ENCODE peak calls at places on chromosomes 11 and 22, in seven cellular contexts. W is tibial artery, D is uterus, L is thoracic aorta, I is heart left ventricle, T is stomach, Y is prostate gland. R is an unnamed sample.

GRCh38 chr22:23204541-23205157 is 24.3 kb downstream of the BCR start:
- DNase-seq in T (peak; percentile 77), L (no peak), W (peak; percentile 82), Y (no peak), D (peak; percentile 76), I (peak; percentile 93), R (peak; percentile 98)

GRCh38 chr22:31829505-31829904 is 75.7 kb downstream of the DEPDC5 start:
- DNase-seq in T (no peak), Y (no peak), W (no peak), I (peak; percentile 40), L (no peak), D (no peak), R (no peak)

GRCh38 chr22:33575041-33575440 is 345.2 kb downstream of the LARGE1 start:
- DNase-seq in L (no peak), Y (no peak), W (no peak), D (no peak), I (no peak), T (no peak), R (no peak)

GRCh38 chr11:15507592-15507991 is 392.9 kb downstream of the INSC start:
- DNase-seq in L (no peak), I (no peak), T (peak; percentile 49), W (no peak), D (no peak), Y (peak; percentile 70), R (no peak)

GRCh38 chr11:93655047-93655446 is 6.4 kb upstream of the CEP295 start:
- DNase-seq in W (no peak), Y (no peak), T (no peak), I (no peak), D (no peak), L (no peak), R (no peak)

GRCh38 chr11:131737357-131737756 is 366.9 kb downstream of the NTM start:
- DNase-seq in I (no peak), T (no peak), W (no peak), Y (no peak), D (no peak), L (no peak), R (no peak)

GRCh38 chr11:130068986-130069683 is 559 bp upstream of the APLP2 start:
- DNase-seq in T (peak; percentile 47), D (peak; percentile 90), L (peak; percentile 11), Y (peak; percentile 71), W (peak; percentile 94), I (peak; percentile 81), R (peak; percentile 72)

GRCh38 chr11:95147364-95147905 is 57.8 kb downstream of the ENDOD1 start:
- DNase-seq in I (peak; percentile 33), W (no peak), D (peak; percentile 49), L (no peak), Y (no peak), T (no peak), R (no peak)

GRCh38 chr11:38182126-38182907 is 1584.3 kb upstream of the RAG2 start:
- DNase-seq in L (no peak), W (no peak), D (no peak), I (no peak), Y (no peak), T (no peak), R (no peak)

GRCh38 chr11:23310276-23310675 is 450.0 kb upstream of the CCDC179 start:
- DNase-seq in D (no peak), T (no peak), Y (no peak), I (no peak), L (no peak), W (no peak), R (no peak)

GRCh38 chr11:73521621-73522020 is 76.3 kb downstream of the FAM168A start:
- DNase-seq in W (no peak), L (no peak), I (no peak), T (no peak), Y (no peak), D (no peak), R (no peak)

GRCh38 chr11:132519226-132519860 is 1013.0 kb downstream of the OPCML start:
- DNase-seq in D (no peak), W (no peak), I (no peak), L (no peak), T (no peak), Y (no peak), R (no peak)

GRCh38 chr11:85182437-85183109 is 444.6 kb downstream of the DLG2 start:
- DNase-seq in Y (no peak), D (no peak), L (no peak), T (no peak), I (no peak), W (no peak), R (no peak)

GRCh38 chr11:15764329-15764728 is 592.0 kb downstream of the SOX6 start:
- DNase-seq in D (no peak), W (no peak), I (no peak), T (no peak), Y (no peak), L (no peak), R (no peak)

GRCh38 chr11:19232910-19233503 is 7.7 kb downstream of the E2F8 start:
- DNase-seq in Y (no peak), L (no peak), W (no peak), T (no peak), D (no peak), I (no peak), R (no peak)

GRCh38 chr11:32113200-32113599 is 22.3 kb downstream of the RCN1 start:
- DNase-seq in I (no peak), L (no peak), W (no peak), D (no peak), Y (peak; percentile 69), T (no peak), R (no peak)

GRCh38 chr11:65454696-65455456 is 32.3 kb downstream of the NEAT1 start:
- DNase-seq in W (peak; percentile 96), I (peak; percentile 93), D (peak; percentile 94), L (peak; percentile 64), Y (peak; percentile 88), T (peak; percentile 92), R (peak; percentile 91)

GRCh38 chr11:70142171-70142875 is 60.8 kb upstream of the FADD start:
- DNase-seq in I (no peak), D (no peak), W (no peak), T (peak; percentile 30), L (no peak), Y (no peak), R (no peak)

GRCh38 chr11:66857234-66857926 is 516 bp downstream of the LRFN4 start:
- DNase-seq in T (no peak), Y (no peak), L (no peak), W (no peak), I (peak; percentile 31), D (no peak), R (no peak)

GRCh38 chr11:47178305-47178704 is 1.6 kb upstream of the ARFGAP2 start:
- DNase-seq in W (no peak), T (no peak), I (no peak), L (no peak), Y (no peak), D (no peak), R (no peak)

GRCh38 chr11:86052697-86053641 is 15.9 kb downstream of the PICALM start:
- DNase-seq in W (no peak), L (no peak), D (no peak), I (no peak), Y (no peak), T (no peak), R (no peak)

GRCh38 chr22:38176170-38176741 is 5.4 kb downstream of the PLA2G6 start:
- DNase-seq in D (peak; percentile 66), Y (peak; percentile 73), I (peak; percentile 95), W (peak; percentile 86), T (peak; percentile 79), L (no peak), R (peak; percentile 66)

GRCh38 chr11:107999759-108000455 is 8.8 kb upstream of the CUL5 start:
- DNase-seq in T (no peak), D (no peak), Y (no peak), L (no peak), W (no peak), I (no peak), R (no peak)

DNA sequence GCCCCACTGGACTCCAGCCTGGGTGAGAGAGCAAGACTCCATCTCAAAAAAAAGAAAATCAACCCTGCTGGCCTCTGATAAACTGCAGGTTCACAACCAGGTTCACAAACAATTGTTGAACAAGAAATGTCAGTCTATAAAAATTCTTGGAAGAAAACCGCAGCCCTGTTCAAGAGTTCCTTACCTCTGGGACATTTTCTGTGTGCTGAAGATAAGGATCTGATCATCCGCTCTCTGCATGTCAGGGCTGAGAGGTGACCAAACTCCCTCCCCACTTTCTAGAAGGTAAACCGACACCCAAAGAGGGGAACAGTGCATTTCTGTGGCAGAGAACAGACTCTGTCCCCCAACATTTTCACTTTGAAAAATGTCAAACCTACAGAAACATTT is 4.2 kb upstream of the UPK3A start:
- DNase-seq in Y (peak; percentile 77), T (no peak), D (no peak), I (no peak), W (no peak), L (no peak), R (no peak)
- H3K27ac ChIP-seq in Y (peak overlapping the region; percentile 84), T (no peak overlapping the region), D (peak overlapping the region; percentile 58), I (peak overlapping the region; percentile 53), W (peak overlapping the region; percentile 52), L (peak overlapping the region; percentile 53), R (peak overlapping the region; percentile 96)

GRCh38 chr11:62706841-62707240 is 383 bp downstream of the BSCL2 start:
- DNase-seq in W (peak; percentile 61), T (no peak), I (no peak), L (no peak), Y (no peak), D (no peak), R (no peak)
- H3K4me3 ChIP-seq in W (peak overlapping the region; percentile 71), T (peak overlapping the region; percentile 75), I (peak overlapping the region; percentile 79), L (peak overlapping the region; percentile 82), Y (peak overlapping the region; percentile 65), D (peak overlapping the region; percentile 47), R (no peak overlapping the region)

DNA sequence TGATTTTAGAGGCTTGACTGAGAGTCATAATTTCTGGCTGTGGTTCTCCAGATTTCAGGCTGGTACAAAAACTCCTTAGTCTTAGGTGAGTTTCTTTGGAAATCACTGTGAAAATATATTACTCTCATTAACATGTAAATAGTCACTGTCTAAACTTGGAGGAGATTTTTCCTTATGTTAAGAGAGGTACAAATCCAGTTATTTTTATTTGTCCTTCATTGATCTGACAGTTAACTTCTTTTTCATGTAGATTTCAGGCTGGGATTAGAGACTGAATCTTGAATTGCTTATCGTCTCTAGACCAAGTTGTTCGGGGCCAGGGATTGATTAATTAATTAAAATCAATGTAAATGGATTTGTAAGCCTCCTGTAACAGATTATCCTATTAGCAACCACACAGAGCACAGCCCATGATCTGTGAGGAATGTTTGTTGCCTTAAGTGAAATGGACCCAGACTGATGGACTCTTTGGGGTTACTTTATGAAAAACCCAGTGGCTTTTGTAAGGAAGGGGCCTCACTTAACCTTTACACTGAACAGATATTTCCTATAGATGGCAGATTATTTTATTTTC is 21.1 kb downstream of the TEAD1 start:
- DNase-seq in T (no peak), W (no peak), Y (no peak), D (no peak), I (no peak), L (no peak), R (no peak)
- H3K27ac ChIP-seq in T (no peak overlapping the region), W (peak overlapping the region; percentile 86), Y (no peak overlapping the region), D (peak overlapping the region; percentile 88), I (peak overlapping the region; percentile 89), L (peak overlapping the region; percentile 88), R (peak overlapping the region; percentile 91)

DNA sequence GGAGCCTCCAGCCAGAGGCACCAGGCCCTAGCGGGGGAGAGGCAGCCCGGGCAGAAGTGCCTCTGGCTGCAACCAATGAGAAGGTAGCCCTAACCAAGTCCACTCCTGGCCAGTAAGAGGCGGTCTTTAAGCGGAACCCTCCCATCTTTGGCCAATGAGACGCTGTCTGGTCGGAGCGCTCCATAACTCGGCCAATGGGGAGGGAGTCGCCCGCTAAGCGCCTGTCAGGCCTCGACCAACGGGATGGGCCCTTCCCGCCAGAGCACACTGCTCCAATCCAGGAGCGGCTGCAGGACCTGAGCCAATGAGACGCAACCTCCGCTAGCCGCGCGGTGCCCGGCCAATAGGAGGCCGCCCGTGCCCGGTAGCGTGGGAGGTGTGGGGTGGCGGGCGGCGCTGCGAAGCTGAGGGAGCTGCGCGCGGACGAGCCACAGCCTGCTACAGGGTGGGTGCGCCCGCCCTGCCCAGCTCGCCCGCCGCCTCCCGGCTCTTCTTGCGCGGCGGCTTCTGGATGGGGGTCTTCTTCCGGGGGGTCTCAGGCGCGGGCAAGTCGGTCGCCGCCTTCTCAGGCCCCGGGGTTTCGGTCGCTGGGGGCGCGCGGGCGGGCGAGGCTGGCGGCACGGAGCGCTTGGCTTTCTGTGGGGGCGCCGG is 12.6 kb downstream of the SCARF2 start:
- DNase-seq in W (no peak), Y (no peak), D (peak; percentile 53), I (peak; percentile 57), L (no peak), T (no peak), R (no peak)
- H3K4me3 ChIP-seq in W (no peak overlapping the region), Y (no peak overlapping the region), D (no peak overlapping the region), I (no peak overlapping the region), L (no peak overlapping the region), T (peak overlapping the region; percentile 40), R (no peak overlapping the region)